ENCODE peak calls at places on chromosomes 5 and 9, in ten cellular contexts. E, O, T, F, H, L, N, X, U and V are unnamed samples.

GRCh38 chr5:37575541-37576489 is 196.7 kb downstream of the WDR70 start:
- DNase-seq in E (no peak), O (no peak), T (no peak), F (no peak), H (no peak), L (no peak), N (no peak), X (peak), U (no peak), V (no peak)

GRCh38 chr5:159519365-159519764 is 189.1 kb upstream of the IL12B start:
- DNase-seq in E (no peak), O (no peak), T (no peak), F (no peak), H (no peak), L (no peak), N (no peak), X (no peak), U (no peak), V (no peak)

GRCh38 chr5:123039673-123040072 is 3.1 kb upstream of the PPIC start:
- DNase-seq in E (no peak), O (no peak), T (no peak), F (no peak), H (no peak), L (no peak), N (no peak), X (no peak), U (no peak), V (no peak)

GRCh38 chr5:135024956-135025729 is 8.9 kb downstream of the PITX1 start:
- DNase-seq in E (peak), O (no peak), T (no peak), F (no peak), H (no peak), L (no peak), N (no peak), X (no peak), U (no peak), V (no peak)

GRCh38 chr9:132885691-132886357 is 7.1 kb downstream of the SPACA9 start:
- DNase-seq in E (peak), O (no peak), T (peak), F (no peak), H (no peak), L (no peak), N (no peak), X (no peak), U (no peak), V (no peak)

GRCh38 chr9:132755096-132755495 is 84.8 kb downstream of the GTF3C4 start:
- DNase-seq in E (no peak), O (no peak), T (no peak), F (no peak), H (no peak), L (no peak), N (no peak), X (no peak), U (no peak), V (no peak)

GRCh38 chr5:159412284-159413046 is 82.2 kb upstream of the IL12B start:
- DNase-seq in E (peak), O (no peak), T (no peak), F (no peak), H (no peak), L (no peak), N (no peak), X (peak), U (peak), V (no peak)

GRCh38 chr5:31495336-31495735 is 36.6 kb downstream of the DROSHA start:
- DNase-seq in E (no peak), O (no peak), T (no peak), F (no peak), H (no peak), L (no peak), N (no peak), X (no peak), U (no peak), V (no peak)

GRCh38 chr9:133374612-133375115 is 1.2 kb downstream of the SURF4 start:
- DNase-seq in E (no peak), O (no peak), T (no peak), F (no peak), H (no peak), L (no peak), N (no peak), X (no peak), U (no peak), V (no peak)

GRCh38 chr5:36040651-36041536 is 25.8 kb downstream of the UGT3A2 start:
- DNase-seq in E (no peak), O (no peak), T (no peak), F (no peak), H (no peak), L (no peak), N (no peak), X (no peak), U (no peak), V (no peak)

GRCh38 chr5:78327761-78328510 is 32.5 kb upstream of the SCAMP1 start:
- DNase-seq in E (no peak), O (no peak), T (no peak), F (no peak), H (no peak), L (no peak), N (no peak), X (peak), U (no peak), V (no peak)

GRCh38 chr9:137545123-137545522 is 5.1 kb downstream of the PNPLA7 start:
- DNase-seq in E (no peak), O (no peak), T (no peak), F (no peak), H (no peak), L (no peak), N (no peak), X (peak), U (no peak), V (peak)

GRCh38 chr9:21252727-21253547 is 13.1 kb upstream of the IFNA14 start:
- DNase-seq in E (peak), O (peak), T (no peak), F (no peak), H (no peak), L (peak), N (no peak), X (peak), U (no peak), V (no peak)

GRCh38 chr5:176716320-176716719 is 69.0 kb downstream of the TSPAN17 start:
- DNase-seq in E (no peak), O (no peak), T (no peak), F (no peak), H (no peak), L (peak), N (no peak), X (peak), U (no peak), V (no peak)

GRCh38 chr9:138066049-138066448 is 188.5 kb downstream of the CACNA1B start:
- DNase-seq in E (peak), O (no peak), T (peak), F (no peak), H (no peak), L (peak), N (no peak), X (no peak), U (no peak), V (no peak)

GRCh38 chr5:124235031-124235562 is 511.3 kb downstream of the ZNF608 start:
- DNase-seq in E (no peak), O (no peak), T (no peak), F (no peak), H (no peak), L (no peak), N (no peak), X (no peak), U (no peak), V (no peak)

GRCh38 chr9:134562146-134562753 is 79.4 kb upstream of the COL5A1 start:
- DNase-seq in E (no peak), O (no peak), T (no peak), F (no peak), H (no peak), L (no peak), N (no peak), X (no peak), U (no peak), V (peak)

GRCh38 chr5:76145945-76146344 is 62.8 kb downstream of the SV2C start:
- DNase-seq in E (no peak), O (no peak), T (no peak), F (no peak), H (no peak), L (no peak), N (no peak), X (no peak), U (no peak), V (no peak)

GRCh38 chr5:167970002-167970401 is 321.4 kb upstream of the WWC1 start:
- DNase-seq in E (no peak), O (no peak), T (no peak), F (no peak), H (no peak), L (no peak), N (no peak), X (no peak), U (no peak), V (no peak)

GRCh38 chr9:14747116-14747515 is 24.6 kb upstream of the CER1 start:
- DNase-seq in E (no peak), O (no peak), T (no peak), F (no peak), H (no peak), L (no peak), N (no peak), X (no peak), U (no peak), V (no peak)

GRCh38 chr5:91022518-91022917 is 360.6 kb downstream of the ARRDC3 start:
- DNase-seq in E (no peak), O (no peak), T (no peak), F (no peak), H (no peak), L (peak), N (no peak), X (no peak), U (no peak), V (no peak)

GRCh38 chr5:142924135-142924883 is 154.1 kb downstream of the ARHGAP26 start:
- DNase-seq in E (no peak), O (no peak), T (no peak), F (no peak), H (no peak), L (no peak), N (no peak), X (no peak), U (no peak), V (no peak)

GRCh38 chr9:119639287-119639955 is 270.2 kb upstream of the BRINP1 start:
- DNase-seq in E (no peak), O (no peak), T (no peak), F (no peak), H (no peak), L (peak), N (no peak), X (no peak), U (no peak), V (no peak)

GRCh38 chr9:122403381-122404002 is 32.7 kb downstream of the PTGS1 start:
- DNase-seq in E (no peak), O (no peak), T (no peak), F (no peak), H (no peak), L (no peak), N (no peak), X (no peak), U (no peak), V (no peak)

GRCh38 chr9:122402403-122403268 is 31.8 kb downstream of the PTGS1 start:
- DNase-seq in E (no peak), O (no peak), T (no peak), F (no peak), H (no peak), L (peak), N (no peak), X (no peak), U (no peak), V (no peak)

DNA sequence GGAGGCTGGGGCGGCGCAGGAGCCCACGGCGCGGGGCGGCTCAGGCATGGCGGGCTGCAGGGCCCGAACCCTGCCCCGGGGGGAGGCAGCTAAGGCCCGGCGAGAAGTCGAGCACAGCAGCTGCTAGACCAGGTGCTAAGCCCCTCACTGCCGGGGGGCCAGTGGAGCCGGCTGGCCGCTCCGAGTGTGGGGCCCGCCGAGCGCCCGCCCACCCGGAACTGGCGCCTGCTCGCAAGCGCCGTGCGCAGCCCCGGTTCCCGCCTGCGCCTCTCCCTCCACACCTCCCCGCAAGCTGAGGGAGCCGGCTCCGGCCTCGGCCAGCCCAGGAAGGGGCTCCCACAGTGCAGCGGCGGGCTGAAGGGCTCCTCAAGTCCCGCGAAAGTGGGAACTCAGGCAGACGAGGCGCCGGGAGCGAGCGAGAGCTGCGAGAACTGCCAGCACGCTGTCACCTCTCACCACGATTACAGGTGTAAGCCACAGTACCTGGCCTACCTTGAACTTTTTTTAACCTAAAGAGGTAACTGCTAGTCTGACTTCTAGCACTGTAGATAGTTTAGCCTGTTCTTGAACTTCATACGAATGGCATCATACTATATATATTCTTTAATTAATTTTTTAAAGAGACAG is 35.6 kb downstream of the PTGS1 start:
- DNase-seq in E (no peak), O (no peak), T (no peak), F (no peak), H (no peak), L (no peak), N (no peak), X (no peak), U (no peak), V (no peak)
- TF ChIP-seq POLR2A in E (no peak), O (no peak), T (no peak), F (no peak), H (no peak), L (no peak), N (no peak), X (no peak), U (no peak), V (no peak)

DNA sequence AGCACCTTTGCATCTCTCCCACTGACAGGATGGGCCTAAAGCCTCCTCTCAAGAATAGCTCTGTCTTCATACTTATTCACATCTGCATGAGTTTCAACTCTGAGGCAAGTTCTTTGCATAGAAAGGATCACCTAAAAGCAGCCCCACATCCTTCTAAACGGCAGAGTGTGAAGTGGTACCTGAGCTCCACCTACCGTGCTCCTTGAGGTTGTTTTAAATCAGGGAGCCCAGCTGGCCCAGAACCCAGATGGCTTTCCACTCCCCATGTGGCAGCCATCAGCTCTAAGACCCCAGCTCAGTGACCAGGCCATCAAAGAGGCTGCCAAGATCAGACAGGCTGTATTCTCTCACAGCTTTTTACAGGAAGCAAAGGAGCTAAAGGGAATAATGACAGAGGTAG is 299.3 kb downstream of the RASEF start:
- DNase-seq in E (no peak), O (no peak), T (no peak), F (no peak), H (no peak), L (no peak), N (no peak), X (no peak), U (no peak), V (no peak)
- TF ChIP-seq CTCF in E (no peak), O (no peak), T (no peak), F (no peak), H (no peak), L (no peak), N (no peak), X (no peak), U (no peak), V (no peak)

DNA sequence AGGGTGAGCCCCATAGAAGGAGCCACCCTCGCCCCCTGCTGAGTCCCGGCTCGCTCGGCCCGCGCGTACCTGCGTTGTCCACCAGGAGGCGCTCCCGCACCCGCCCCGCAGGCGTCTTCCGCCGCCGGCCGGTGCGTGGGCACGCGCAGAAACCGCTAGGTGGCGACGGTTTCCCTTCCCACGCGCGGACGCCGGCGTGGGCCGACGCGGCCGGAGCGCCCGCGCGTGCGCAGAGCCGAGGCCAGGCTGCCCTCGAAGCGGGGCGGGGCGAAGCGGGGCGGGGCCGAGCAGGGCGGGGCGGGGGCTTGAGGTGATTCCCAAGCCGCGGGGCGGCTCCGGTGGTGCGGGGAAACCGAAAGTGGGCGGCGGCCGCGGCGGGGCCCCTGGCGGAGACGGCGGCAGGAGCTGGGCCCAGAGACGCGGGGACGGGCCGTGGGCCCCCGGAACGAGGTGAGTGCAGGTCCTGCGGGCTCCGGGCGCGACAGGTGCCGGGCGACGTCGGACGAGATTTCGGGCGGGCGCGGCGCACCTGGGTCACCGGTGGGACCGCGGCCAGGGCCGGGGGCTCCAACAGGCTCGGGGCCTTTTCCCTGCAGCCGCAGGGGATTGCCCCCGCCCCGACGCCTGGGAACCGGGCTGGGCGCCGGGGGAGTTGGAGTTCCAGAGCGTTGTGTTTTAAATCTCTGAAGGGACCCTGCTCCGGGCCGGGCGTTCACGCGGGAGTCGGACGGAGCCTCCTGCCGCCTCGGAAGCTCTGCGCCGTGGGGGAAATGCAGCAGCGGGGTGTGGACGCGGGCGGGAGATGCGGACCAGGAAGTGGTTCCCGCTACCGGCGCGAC is at the start of gene TDRD7:
- DNase-seq in E (peak), O (peak), T (peak), F (peak), H (peak), L (peak), N (peak), X (peak), U (peak), V (peak)
- TF ChIP-seq POLR2A in E (no peak), O (no peak), T (peak), F (peak), H (no peak), L (peak), N (no peak), X (peak), U (peak), V (no peak)

GRCh38 chr5:125696762-125697161 is 726.4 kb upstream of the GRAMD2B start:
- DNase-seq in E (no peak), O (peak), T (no peak), F (no peak), H (no peak), L (no peak), N (peak), X (peak), U (no peak), V (no peak)
- TF ChIP-seq CTCF in E (no peak), O (no peak), T (no peak), F (no peak), H (no peak), L (no peak), N (no peak), X (no peak), U (no peak), V (no peak)

DNA sequence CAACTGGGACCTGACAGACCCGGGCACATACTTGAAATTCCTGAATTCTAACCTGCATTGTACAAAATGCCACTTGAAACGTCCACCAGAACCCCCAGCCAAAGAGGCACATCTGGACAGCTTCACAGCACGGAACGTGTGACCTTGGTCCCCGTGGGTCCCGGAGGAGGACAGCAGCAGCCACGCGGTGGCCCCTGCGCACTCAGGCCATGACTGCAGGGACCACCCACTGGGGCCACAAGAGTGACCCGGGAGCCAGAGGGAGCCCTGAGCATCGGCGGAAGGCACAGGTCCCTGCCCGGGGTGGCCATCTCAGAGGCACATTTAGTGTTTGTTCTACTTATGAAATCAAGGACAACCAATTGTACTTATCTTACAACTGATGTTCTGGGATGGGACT is 2.1 kb upstream of the SNAPC4 start:
- DNase-seq in E (peak), O (no peak), T (no peak), F (no peak), H (no peak), L (no peak), N (no peak), X (no peak), U (no peak), V (no peak)
- TF ChIP-seq POLR2A in E (no peak), O (no peak), T (no peak), F (no peak), H (no peak), L (no peak), N (no peak), X (no peak), U (no peak), V (no peak)

GRCh38 chr9:108478431-108478837 is 377.4 kb downstream of the ACTL7B start:
- DNase-seq in E (no peak), O (no peak), T (no peak), F (no peak), H (no peak), L (peak), N (no peak), X (no peak), U (no peak), V (peak)
- TF ChIP-seq CTCF in E (no peak), O (no peak), T (no peak), F (no peak), H (no peak), L (peak), N (no peak), X (no peak), U (no peak), V (no peak)

GRCh38 chr5:138353550-138353893 is 1.0 kb downstream of the KDM3B start:
- DNase-seq in E (no peak), O (no peak), T (no peak), F (no peak), H (no peak), L (no peak), N (no peak), X (no peak), U (no peak), V (no peak)

GRCh38 chr5:138351056-138351455 is 1.4 kb upstream of the KDM3B start:
- DNase-seq in E (no peak), O (no peak), T (no peak), F (no peak), H (no peak), L (peak), N (no peak), X (no peak), U (no peak), V (no peak)

GRCh38 chr5:138352722-138353549 is 451 bp downstream of the KDM3B start:
- DNase-seq in E (peak), O (peak), T (peak), F (peak), H (peak), L (peak), N (peak), X (peak), U (peak), V (peak)

GRCh38 chr5:138351517-138351916 is 968 bp upstream of the KDM3B start:
- DNase-seq in E (no peak), O (no peak), T (no peak), F (no peak), H (no peak), L (no peak), N (no peak), X (no peak), U (no peak), V (no peak)

GRCh38 chr5:138352071-138352721 is at the start of gene KDM3B:
- DNase-seq in E (peak), O (peak), T (peak), F (peak), H (peak), L (peak), N (peak), X (peak), U (peak), V (peak)
- TF ChIP-seq POLR2A in E (peak), O (no peak), T (peak), F (no peak), H (no peak), L (no peak), N (no peak), X (no peak), U (no peak), V (no peak)